ENCODE peak calls at places on chromosomes 7 and 10, in seven cellular contexts. P, T, D, B, O, M and E are unnamed samples.

GRCh38 chr10:124724279-124725027 is 19.7 kb downstream of the FAM53B start:
- DNase-seq in P (no peak), O (no peak), M (no peak), B (no peak), D (no peak), T (no peak), E (peak; percentile 83)

GRCh38 chr10:29731760-29732159 is 97.0 kb upstream of the SVIL start:
- DNase-seq in M (no peak), B (no peak), O (no peak), P (no peak), T (no peak), D (no peak), E (no peak)

GRCh38 chr7:66921918-66922486 is 977 bp downstream of the TMEM248 start:
- DNase-seq in B (no peak), M (peak; percentile 35), D (peak; percentile 6), O (no peak), P (peak; percentile 1), T (no peak), E (no peak)

GRCh38 chr10:100008142-100008522 is 1.6 kb downstream of the DNMBP start:
- DNase-seq in D (no peak), B (no peak), M (no peak), T (no peak), P (no peak), O (no peak), E (no peak)

GRCh38 chr10:2897619-2898508 is 169.5 kb upstream of the PFKP start:
- DNase-seq in B (no peak), T (peak; percentile 23), D (no peak), P (no peak), O (no peak), M (no peak), E (no peak)

GRCh38 chr7:104923010-104923421 is 91.0 kb upstream of the KMT2E start:
- DNase-seq in D (peak; percentile 41), T (peak; percentile 76), P (peak; percentile 62), M (peak; percentile 79), B (peak; percentile 40), O (peak; percentile 38), E (peak; percentile 83)

GRCh38 chr10:22752272-22752671 is 37.9 kb upstream of the PIP4K2A start:
- DNase-seq in M (no peak), T (no peak), B (no peak), O (no peak), D (no peak), P (no peak), E (no peak)

GRCh38 chr10:46787321-46787615 is 124.0 kb upstream of the PTPN20 start:
- DNase-seq in T (peak; percentile 53), M (peak; percentile 5), D (no peak), O (no peak), B (no peak), P (no peak), E (no peak)

GRCh38 chr10:71520042-71520441 is 123.3 kb downstream of the CDH23 start:
- DNase-seq in D (no peak), P (no peak), M (no peak), B (no peak), T (no peak), O (no peak), E (no peak)

GRCh38 chr10:63554666-63555065 is 33.5 kb downstream of the REEP3 start:
- DNase-seq in B (no peak), P (peak; percentile 78), M (no peak), D (no peak), O (peak; percentile 13), T (peak; percentile 63), E (no peak)

GRCh38 chr10:60208676-60209269 is 180.9 kb downstream of the ANK3 start:
- DNase-seq in O (no peak), P (peak; percentile 10), B (no peak), T (no peak), M (peak; percentile 2), D (no peak), E (no peak)

GRCh38 chr7:1028775-1029636 is 15.3 kb upstream of the GPR146 start:
- DNase-seq in T (peak; percentile 82), M (peak; percentile 52), O (peak; percentile 76), D (peak; percentile 39), B (peak; percentile 45), P (peak; percentile 80), E (peak; percentile 91)

GRCh38 chr10:110212119-110213006 is 5.0 kb downstream of the MXI1 start:
- DNase-seq in P (no peak), B (no peak), M (no peak), D (peak; percentile 11), O (no peak), T (peak; percentile 27), E (no peak)

GRCh38 chr7:7595451-7595850 is 28.8 kb downstream of the MIOS start:
- DNase-seq in M (peak; percentile 55), O (no peak), D (no peak), B (no peak), T (no peak), P (no peak), E (no peak)

GRCh38 chr10:43640603-43641002 is 8.1 kb downstream of the ZNF32 start:
- DNase-seq in T (no peak), O (no peak), D (no peak), B (no peak), P (no peak), M (no peak), E (no peak)

GRCh38 chr7:103810112-103810744 is 179.2 kb downstream of the RELN start:
- DNase-seq in D (no peak), O (no peak), T (no peak), P (no peak), B (no peak), M (no peak), E (no peak)

GRCh38 chr7:4882169-4882741 is 1.3 kb downstream of the RADIL start:
- DNase-seq in T (no peak), M (no peak), P (peak; percentile 24), B (no peak), D (no peak), O (no peak), E (peak; percentile 81)

GRCh38 chr10:110399163-110400094 is 94.7 kb upstream of the SMNDC1 start:
- DNase-seq in O (no peak), B (no peak), P (peak; percentile 97), T (no peak), M (no peak), D (no peak), E (no peak)

GRCh38 chr10:14541379-14541778 is 210.7 kb upstream of the FRMD4A start:
- DNase-seq in P (no peak), T (no peak), B (no peak), M (no peak), D (no peak), O (no peak), E (no peak)